ENCODE peak calls at places on chromosomes 7 and 10, in four cellular contexts. One of them, this sample, is unnamed.

GRCh38 chr7:13984831-13985685 is 4.4 kb downstream of the ETV1 start:
- DNase-seq in memory B cell: no peak
- DNase-seq in SK-N-DZ: no peak
- DNase-seq in amniotic stem cell: no peak
- DNase-seq in this sample: no peak

GRCh38 chr10:77332256-77332655 is 305.4 kb downstream of the KCNMA1 start:
- DNase-seq in amniotic stem cell: no peak
- DNase-seq in SK-N-DZ: no peak
- DNase-seq in memory B cell: no peak
- DNase-seq in this sample: no peak

GRCh38 chr7:150341263-150342118 is at the start of gene RARRES2:
- DNase-seq in SK-N-DZ: peak; percentile 49
- DNase-seq in amniotic stem cell: no peak
- DNase-seq in memory B cell: no peak
- DNase-seq in this sample: no peak

GRCh38 chr10:110788620-110789385 is 82.9 kb upstream of the PDCD4 start:
- DNase-seq in SK-N-DZ: peak; percentile 99
- DNase-seq in amniotic stem cell: no peak
- DNase-seq in memory B cell: no peak
- DNase-seq in this sample: no peak

GRCh38 chr10:100204370-100204769 is 18.5 kb upstream of the ERLIN1 start:
- DNase-seq in memory B cell: no peak
- DNase-seq in amniotic stem cell: no peak
- DNase-seq in SK-N-DZ: peak; percentile 31
- DNase-seq in this sample: no peak

GRCh38 chr10:93074137-93074596 is 474 bp downstream of the CYP26A1 start:
- DNase-seq in memory B cell: no peak
- DNase-seq in amniotic stem cell: no peak
- DNase-seq in SK-N-DZ: peak; percentile 54
- DNase-seq in this sample: no peak

GRCh38 chr10:6563075-6563474 is 17.0 kb downstream of the PRKCQ start:
- DNase-seq in SK-N-DZ: no peak
- DNase-seq in amniotic stem cell: no peak
- DNase-seq in memory B cell: no peak
- DNase-seq in this sample: no peak

GRCh38 chr10:114174462-114175190 is 623 bp upstream of the CCDC186 start:
- DNase-seq in SK-N-DZ: no peak
- DNase-seq in memory B cell: no peak
- DNase-seq in amniotic stem cell: no peak
- DNase-seq in this sample: peak; percentile 41

GRCh38 chr10:100019824-100020160 is 10.0 kb upstream of the DNMBP start:
- DNase-seq in amniotic stem cell: no peak
- DNase-seq in memory B cell: no peak
- DNase-seq in SK-N-DZ: peak; percentile 25
- DNase-seq in this sample: no peak

GRCh38 chr10:28668363-28669226 is 8.7 kb upstream of the BAMBI start:
- DNase-seq in memory B cell: peak; percentile 42
- DNase-seq in SK-N-DZ: peak; percentile 56
- DNase-seq in amniotic stem cell: peak; percentile 27
- DNase-seq in this sample: no peak

GRCh38 chr7:79880312-79880711 is 254.3 kb upstream of the GNAI1 start:
- DNase-seq in memory B cell: no peak
- DNase-seq in SK-N-DZ: no peak
- DNase-seq in amniotic stem cell: no peak
- DNase-seq in this sample: no peak

GRCh38 chr10:103786020-103786419 is 69.4 kb downstream of the SH3PXD2A start:
- DNase-seq in SK-N-DZ: no peak
- DNase-seq in memory B cell: no peak
- DNase-seq in amniotic stem cell: no peak
- DNase-seq in this sample: no peak

GRCh38 chr10:93081834-93082233 is 8.1 kb downstream of the CYP26A1 start:
- DNase-seq in amniotic stem cell: no peak
- DNase-seq in memory B cell: no peak
- DNase-seq in SK-N-DZ: no peak
- DNase-seq in this sample: no peak

GRCh38 chr7:41467596-41467995 is 235.3 kb downstream of the INHBA start:
- DNase-seq in amniotic stem cell: no peak
- DNase-seq in memory B cell: no peak
- DNase-seq in SK-N-DZ: no peak
- DNase-seq in this sample: no peak

GRCh38 chr7:36407636-36408550 is 18.2 kb downstream of the ANLN start:
- DNase-seq in amniotic stem cell: no peak
- DNase-seq in SK-N-DZ: no peak
- DNase-seq in memory B cell: no peak
- DNase-seq in this sample: no peak

GRCh38 chr7:107660381-107661080 is at the start of gene SLC26A4:
- DNase-seq in amniotic stem cell: no peak
- DNase-seq in SK-N-DZ: no peak
- DNase-seq in memory B cell: peak; percentile 41
- DNase-seq in this sample: no peak

GRCh38 chr10:118973744-118974143 is 55.8 kb upstream of the NANOS1 start:
- DNase-seq in amniotic stem cell: no peak
- DNase-seq in memory B cell: no peak
- DNase-seq in SK-N-DZ: no peak
- DNase-seq in this sample: no peak

GRCh38 chr7:91759205-91759863 is 121.2 kb downstream of the MTERF1 start:
- DNase-seq in memory B cell: no peak
- DNase-seq in SK-N-DZ: peak; percentile 10
- DNase-seq in amniotic stem cell: no peak
- DNase-seq in this sample: no peak

GRCh38 chr10:111435871-111436270 is 359.0 kb downstream of the ADRA2A start:
- DNase-seq in memory B cell: no peak
- DNase-seq in amniotic stem cell: no peak
- DNase-seq in SK-N-DZ: peak; percentile 56
- DNase-seq in this sample: no peak